ENCODE peak calls at places on chromosomes 2 and 18, in eight cellular contexts. B, E, X, Q, Z, D, I and V are unnamed samples.

GRCh38 chr2:207338610-207339009 is 172.9 kb upstream of the KLF7 start:
- DNase-seq in B (no peak), E (no peak), X (no peak), Q (no peak), Z (no peak), D (no peak), I (no peak), V (no peak)

GRCh38 chr2:178345951-178346350 is 105.0 kb downstream of the PRKRA start:
- DNase-seq in B (no peak), E (no peak), X (no peak), Q (no peak), Z (no peak), D (no peak), I (no peak), V (no peak)

GRCh38 chr2:232026941-232027340 is 65.4 kb downstream of the DIS3L2 start:
- DNase-seq in B (no peak), E (no peak), X (no peak), Q (no peak), Z (peak), D (no peak), I (no peak), V (no peak)

GRCh38 chr2:188091235-188091634 is 200.4 kb upstream of the GULP1 start:
- DNase-seq in B (no peak), E (no peak), X (no peak), Q (no peak), Z (no peak), D (no peak), I (no peak), V (no peak)

GRCh38 chr2:169877406-169877805 is 50.2 kb downstream of the UBR3 start:
- DNase-seq in B (no peak), E (no peak), X (no peak), Q (no peak), Z (no peak), D (no peak), I (no peak), V (no peak)

GRCh38 chr2:121705390-121705789 is 31.3 kb downstream of the NIFK start:
- DNase-seq in B (peak), E (no peak), X (no peak), Q (no peak), Z (no peak), D (no peak), I (no peak), V (no peak)

GRCh38 chr18:58580623-58581022 is 48.3 kb downstream of the ALPK2 start:
- DNase-seq in B (no peak), E (no peak), X (no peak), Q (no peak), Z (no peak), D (no peak), I (no peak), V (no peak)

GRCh38 chr18:79095216-79095615 is 26.0 kb downstream of the ATP9B start:
- DNase-seq in B (no peak), E (no peak), X (no peak), Q (no peak), Z (no peak), D (no peak), I (no peak), V (no peak)

GRCh38 chr2:46071074-46071473 is 226.1 kb upstream of the EPAS1 start:
- DNase-seq in B (no peak), E (no peak), X (no peak), Q (no peak), Z (no peak), D (no peak), I (no peak), V (no peak)

GRCh38 chr2:3485166-3485565 is 34.2 kb downstream of the ADI1 start:
- DNase-seq in B (peak), E (no peak), X (no peak), Q (no peak), Z (no peak), D (no peak), I (no peak), V (no peak)

GRCh38 chr2:213834746-213835145 is 550.5 kb downstream of the SPAG16 start:
- DNase-seq in B (no peak), E (no peak), X (no peak), Q (no peak), Z (no peak), D (no peak), I (no peak), V (no peak)

GRCh38 chr2:135821190-135821589 is 15.8 kb downstream of the LCT start:
- DNase-seq in B (no peak), E (no peak), X (no peak), Q (no peak), Z (no peak), D (no peak), I (no peak), V (no peak)

GRCh38 chr2:2909086-2910035 is 468.3 kb downstream of the EIPR1 start:
- DNase-seq in B (no peak), E (no peak), X (no peak), Q (no peak), Z (no peak), D (no peak), I (no peak), V (peak)

GRCh38 chr2:197092431-197092830 is 165.9 kb upstream of the PGAP1 start:
- DNase-seq in B (peak), E (no peak), X (no peak), Q (no peak), Z (no peak), D (no peak), I (no peak), V (no peak)

GRCh38 chr2:24945907-24946306 is 25.8 kb downstream of the DNAJC27 start:
- DNase-seq in B (no peak), E (no peak), X (no peak), Q (no peak), Z (no peak), D (no peak), I (no peak), V (no peak)

GRCh38 chr2:237669628-237670351 is 42.4 kb downstream of the LRRFIP1 start:
- DNase-seq in B (peak), E (no peak), X (no peak), Q (peak), Z (peak), D (no peak), I (no peak), V (no peak)
- TF ChIP-seq POLR2A in B (no peak), E (no peak), X (no peak), Q (no peak), Z (no peak), D (no peak), I (no peak), V (no peak)

DNA sequence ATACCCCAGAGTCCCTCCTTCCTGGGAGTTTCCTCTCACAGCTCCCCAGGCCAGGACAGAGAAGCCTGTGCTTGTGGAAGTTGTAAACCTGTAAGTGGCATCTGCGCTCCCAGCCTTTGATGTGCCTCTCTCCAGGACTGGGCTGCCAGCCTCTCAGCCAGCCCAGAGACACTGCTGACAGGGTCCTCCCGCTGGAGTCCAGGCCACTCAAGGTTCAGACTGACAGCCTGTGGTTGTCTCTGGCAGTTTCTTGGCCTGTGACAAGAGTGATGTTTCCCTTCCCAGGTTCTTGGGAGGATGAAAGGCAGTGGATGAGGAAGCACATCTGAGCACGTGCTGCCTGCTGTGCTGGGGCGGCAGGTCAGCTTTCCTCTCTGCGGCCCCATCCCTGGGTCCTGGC is 3.0 kb downstream of the SLC35F6 start:
- DNase-seq in B (no peak), E (no peak), X (no peak), Q (no peak), Z (no peak), D (no peak), I (no peak), V (no peak)
- H3K27ac ChIP-seq in B (no peak), E (peak), X (peak), Q (no peak), Z (no peak), D (peak), I (peak), V (peak)

DNA sequence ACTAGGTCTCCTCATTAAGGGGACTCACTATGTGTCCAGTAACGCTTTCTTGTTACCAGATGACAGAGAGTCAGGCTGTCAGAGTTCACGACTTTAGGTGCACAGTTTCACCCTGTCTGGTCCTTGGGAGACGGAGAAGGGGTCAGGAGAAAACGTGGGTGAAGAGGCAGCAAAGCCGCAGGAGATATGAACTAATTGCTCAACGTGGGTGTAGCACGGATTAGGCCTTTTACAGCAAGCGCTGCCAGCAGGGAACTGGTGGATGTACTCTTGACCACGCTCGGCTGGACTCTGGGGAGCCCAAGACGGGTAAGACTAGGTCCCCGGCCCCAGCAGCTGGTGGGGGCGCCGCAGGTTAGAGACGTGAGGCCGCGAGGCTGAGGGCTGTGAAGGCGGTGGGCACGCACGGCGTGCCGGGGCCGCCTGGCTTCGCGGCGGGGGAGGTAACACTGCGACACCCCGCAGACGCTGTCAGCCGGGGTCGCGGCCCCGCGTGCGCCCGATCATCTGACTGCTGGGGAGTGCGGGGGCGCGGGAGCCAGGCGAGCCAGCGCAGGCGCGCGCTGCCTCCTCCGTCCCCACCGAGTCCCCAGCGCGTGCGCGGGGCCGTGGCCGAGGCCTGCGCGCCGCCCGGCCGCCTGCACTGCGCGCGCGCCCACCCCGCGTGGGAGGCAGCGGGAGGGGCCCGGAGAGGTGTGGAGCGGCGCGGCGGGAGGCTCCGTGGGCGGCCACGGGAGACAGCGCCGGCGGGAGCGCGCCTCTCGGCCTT is at the start of gene CLIP4:
- DNase-seq in B (peak), E (peak), X (peak), Q (peak), Z (no peak), D (peak), I (no peak), V (no peak)
- TF ChIP-seq POLR2A in B (no peak), E (no peak), X (peak), Q (no peak), Z (peak), D (peak), I (peak), V (no peak)

GRCh38 chr2:159000072-159000471 is 31.6 kb downstream of the TANC1 start:
- DNase-seq in B (no peak), E (no peak), X (no peak), Q (no peak), Z (no peak), D (no peak), I (no peak), V (no peak)
- H3K27ac ChIP-seq in B (no peak), E (no peak), X (no peak), Q (no peak), Z (no peak), D (peak), I (no peak), V (no peak)

DNA sequence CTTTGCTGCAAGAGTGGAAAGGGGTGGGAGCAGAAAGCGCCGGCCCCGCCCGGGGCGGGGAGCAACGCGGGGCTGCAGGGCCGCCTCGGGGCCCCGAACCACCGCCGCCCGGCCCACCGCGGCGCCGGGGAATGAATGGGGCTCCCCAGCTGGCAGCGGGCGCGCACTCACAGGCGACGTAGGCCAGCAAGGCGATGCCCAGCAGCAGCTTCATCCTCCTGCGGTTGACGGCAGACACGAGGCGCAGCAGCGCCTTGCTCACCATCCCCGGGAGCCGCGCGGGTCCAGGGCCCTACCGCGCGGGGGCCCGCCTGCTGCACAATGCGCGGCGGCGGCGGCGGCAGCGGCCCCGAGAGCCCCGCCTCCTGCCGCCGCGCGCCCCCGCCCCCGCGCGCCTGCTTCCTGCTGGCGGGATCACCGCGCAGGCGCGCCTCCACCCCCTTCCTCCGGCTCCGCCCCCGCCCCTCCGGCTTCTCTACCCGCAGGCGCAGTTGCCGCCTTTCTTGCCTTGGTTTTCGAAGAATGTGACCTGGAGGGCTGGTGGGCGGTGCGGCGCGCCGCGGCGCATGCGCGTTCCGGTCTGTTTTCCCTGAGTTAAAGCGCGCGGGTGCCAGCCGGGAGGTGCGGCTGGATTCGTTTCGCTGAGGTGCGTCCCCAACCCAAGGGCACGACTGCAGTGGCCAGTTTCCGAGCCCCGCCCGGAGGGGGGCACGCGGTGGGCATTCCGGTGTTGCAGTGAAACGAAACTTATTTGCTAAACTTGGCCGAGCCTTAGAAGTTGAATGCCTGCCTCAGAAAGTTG is at the start of gene UXS1:
- DNase-seq in B (peak), E (peak), X (peak), Q (peak), Z (peak), D (peak), I (peak), V (peak)
- TF ChIP-seq POLR2A in B (peak), E (no peak), X (peak), Q (no peak), Z (peak), D (peak), I (peak), V (no peak)

DNA sequence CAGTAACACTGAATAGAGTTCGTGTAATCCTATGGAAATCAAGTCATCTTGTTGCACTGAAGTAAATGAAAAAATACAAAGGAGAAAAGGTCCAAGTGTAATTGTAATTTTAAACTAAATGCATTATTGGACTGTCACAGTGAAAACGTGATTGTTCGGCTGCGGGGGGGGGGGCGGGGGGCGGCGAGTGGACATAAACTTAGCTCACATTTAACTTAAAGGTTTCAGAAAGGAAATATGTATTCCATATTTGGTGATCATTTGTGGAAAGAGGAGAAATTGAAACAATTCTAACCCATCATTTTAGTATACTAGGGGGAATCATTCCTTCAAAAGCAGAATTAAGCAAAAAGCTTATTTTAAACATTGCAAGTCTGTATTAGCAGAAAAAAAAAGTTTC is 144.6 kb downstream of the MEIS1 start:
- DNase-seq in B (no peak), E (no peak), X (no peak), Q (no peak), Z (no peak), D (no peak), I (no peak), V (no peak)
- H3K27ac ChIP-seq in B (peak), E (peak), X (peak), Q (no peak), Z (no peak), D (no peak), I (peak), V (peak)

GRCh38 chr2:199914372-199914958 is 3.4 kb downstream of the C2orf69 start:
- DNase-seq in B (no peak), E (no peak), X (no peak), Q (no peak), Z (no peak), D (no peak), I (no peak), V (no peak)

GRCh38 chr2:199910338-199911051 is 598 bp upstream of the C2orf69 start:
- DNase-seq in B (no peak), E (no peak), X (no peak), Q (no peak), Z (no peak), D (no peak), I (no peak), V (no peak)

GRCh38 chr2:199911877-199912161 is 726 bp downstream of the C2orf69 start:
- DNase-seq in B (no peak), E (no peak), X (no peak), Q (no peak), Z (no peak), D (no peak), I (no peak), V (no peak)

GRCh38 chr2:199907008-199907714 is 3.9 kb upstream of the C2orf69 start:
- DNase-seq in B (no peak), E (no peak), X (no peak), Q (no peak), Z (no peak), D (no peak), I (no peak), V (no peak)

DNA sequence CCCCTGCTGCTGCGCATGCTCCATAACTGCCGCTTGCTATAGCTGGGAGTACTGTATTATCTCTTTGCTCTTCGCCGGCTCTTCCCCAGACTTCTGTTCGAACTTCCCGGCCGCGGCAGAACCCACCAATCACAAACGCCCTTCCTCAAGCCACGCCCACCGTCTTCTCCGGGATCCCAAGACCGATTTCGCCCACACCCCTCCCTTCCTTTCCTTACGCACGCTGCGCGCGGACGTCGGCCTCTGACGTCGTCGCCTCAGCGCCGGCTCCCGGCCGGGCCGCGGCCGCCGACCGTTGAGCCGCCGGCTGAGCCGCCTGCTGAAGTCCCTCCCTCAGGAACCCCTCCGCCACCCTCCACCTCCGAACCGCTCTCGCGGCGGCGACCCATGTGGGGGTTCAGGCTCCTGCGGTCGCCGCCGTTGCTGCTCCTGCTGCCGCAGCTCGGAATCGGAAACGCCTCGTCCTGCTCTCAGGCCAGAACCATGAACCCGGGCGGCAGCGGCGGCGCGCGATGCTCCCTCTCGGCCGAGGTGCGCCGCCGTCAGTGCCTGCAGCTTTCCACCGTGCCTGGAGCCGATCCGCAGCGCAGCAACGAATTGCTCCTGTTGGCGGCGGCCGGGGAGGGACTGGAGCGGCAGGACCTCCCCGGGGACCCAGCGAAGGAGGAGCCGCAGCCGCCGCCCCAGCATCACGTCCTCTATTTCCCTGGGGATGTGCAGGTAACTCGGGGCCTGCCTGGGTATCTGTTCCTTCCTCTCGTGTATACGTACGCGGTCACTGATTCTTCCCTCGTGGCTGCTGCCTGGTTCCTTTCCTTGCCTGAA is at the start of gene C2orf69:
- DNase-seq in B (peak), E (peak), X (peak), Q (peak), Z (peak), D (peak), I (peak), V (peak)
- TF ChIP-seq POLR2A in B (peak), E (no peak), X (peak), Q (peak), Z (peak), D (peak), I (peak), V (peak)

DNA sequence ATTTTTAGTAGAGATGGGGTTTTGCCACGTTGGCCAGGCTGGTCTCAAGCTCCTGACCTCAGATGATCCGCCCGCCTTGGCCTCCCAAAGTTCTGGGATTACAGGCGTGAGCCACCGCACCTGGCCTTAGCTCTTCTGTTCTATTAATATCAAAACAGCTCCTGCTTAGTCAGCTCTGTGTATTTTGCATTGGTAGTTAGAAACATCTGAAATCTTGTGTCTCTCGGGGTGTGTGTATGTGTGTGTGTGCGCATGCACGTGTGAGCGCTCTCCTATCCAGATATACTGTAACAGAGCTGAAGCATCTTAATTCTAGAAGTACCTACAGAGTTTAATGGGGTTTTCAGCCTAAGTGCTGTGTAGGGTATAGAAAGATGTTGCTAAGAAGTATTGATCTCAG is 33.7 kb downstream of the SETBP1 start:
- DNase-seq in B (no peak), E (no peak), X (no peak), Q (no peak), Z (no peak), D (no peak), I (no peak), V (no peak)
- H3K27ac ChIP-seq in B (peak), E (no peak), X (peak), Q (no peak), Z (no peak), D (no peak), I (no peak), V (peak)